ENCODE peak calls at places on chromosomes 11 and 22, in four cellular contexts. One of them, this sample, is unnamed.

GRCh38 chr22:41917906-41918791 is 3.3 kb upstream of the SHISA8 start:
- DNase-seq in astrocyte of the spinal cord: peak
- DNase-seq in adrenal gland: peak
- DNase-seq in A549: peak
- DNase-seq in this sample: peak

GRCh38 chr22:29719894-29720645 is at the start of gene CABP7:
- DNase-seq in A549: no peak
- DNase-seq in astrocyte of the spinal cord: no peak
- DNase-seq in adrenal gland: no peak
- DNase-seq in this sample: no peak

GRCh38 chr11:78270993-78271392 is 82.3 kb downstream of the USP35 start:
- DNase-seq in astrocyte of the spinal cord: no peak
- DNase-seq in A549: no peak
- DNase-seq in adrenal gland: no peak
- DNase-seq in this sample: no peak

GRCh38 chr11:113189909-113190667 is 124.3 kb upstream of the TTC12 start:
- DNase-seq in astrocyte of the spinal cord: peak
- DNase-seq in adrenal gland: peak
- DNase-seq in A549: peak
- DNase-seq in this sample: peak

GRCh38 chr22:49670610-49671330 is 156.9 kb downstream of the BRD1 start:
- DNase-seq in A549: no peak
- DNase-seq in adrenal gland: no peak
- DNase-seq in astrocyte of the spinal cord: no peak
- DNase-seq in this sample: peak

GRCh38 chr11:34659096-34659733 is 38.3 kb downstream of the EHF start:
- DNase-seq in A549: no peak
- DNase-seq in adrenal gland: no peak
- DNase-seq in astrocyte of the spinal cord: no peak
- DNase-seq in this sample: no peak

GRCh38 chr11:99937330-99937729 is 749.8 kb upstream of the ARHGAP42 start:
- DNase-seq in adrenal gland: no peak
- DNase-seq in A549: no peak
- DNase-seq in astrocyte of the spinal cord: no peak
- DNase-seq in this sample: no peak

GRCh38 chr11:68266121-68266891 is 5.5 kb downstream of the C11orf24 start:
- DNase-seq in adrenal gland: no peak
- DNase-seq in astrocyte of the spinal cord: no peak
- DNase-seq in A549: no peak
- DNase-seq in this sample: no peak

GRCh38 chr11:66324626-66325025 is 7.8 kb upstream of the CD248 start:
- DNase-seq in astrocyte of the spinal cord: peak
- DNase-seq in A549: no peak
- DNase-seq in adrenal gland: no peak
- DNase-seq in this sample: no peak

GRCh38 chr11:44371706-44372105 is 61.8 kb upstream of the ALX4 start:
- DNase-seq in astrocyte of the spinal cord: no peak
- DNase-seq in A549: no peak
- DNase-seq in adrenal gland: no peak
- DNase-seq in this sample: no peak

GRCh38 chr11:99406345-99406744 is 385.6 kb downstream of the CNTN5 start:
- DNase-seq in astrocyte of the spinal cord: no peak
- DNase-seq in adrenal gland: no peak
- DNase-seq in A549: no peak
- DNase-seq in this sample: no peak

GRCh38 chr11:93813974-93814373 is 29.9 kb downstream of the MED17 start:
- DNase-seq in A549: no peak
- DNase-seq in adrenal gland: no peak
- DNase-seq in astrocyte of the spinal cord: no peak
- DNase-seq in this sample: no peak

GRCh38 chr11:38598413-38598812 is 2000.4 kb upstream of the RAG2 start:
- DNase-seq in A549: no peak
- DNase-seq in astrocyte of the spinal cord: peak
- DNase-seq in adrenal gland: no peak
- DNase-seq in this sample: no peak

GRCh38 chr22:28345304-28345703 is 334.3 kb downstream of the TTC28 start:
- DNase-seq in adrenal gland: no peak
- DNase-seq in astrocyte of the spinal cord: no peak
- DNase-seq in A549: no peak
- DNase-seq in this sample: no peak

GRCh38 chr11:74205181-74205580 is 34.1 kb downstream of the PPME1 start:
- DNase-seq in A549: no peak
- DNase-seq in adrenal gland: no peak
- DNase-seq in astrocyte of the spinal cord: no peak
- DNase-seq in this sample: no peak

GRCh38 chr11:1410366-1411291 is 20.9 kb downstream of the BRSK2 start:
- DNase-seq in adrenal gland: no peak
- DNase-seq in astrocyte of the spinal cord: no peak
- DNase-seq in A549: no peak
- DNase-seq in this sample: no peak

GRCh38 chr22:30823015-30823370 is 128.3 kb downstream of the OSBP2 start:
- DNase-seq in A549: no peak
- DNase-seq in adrenal gland: no peak
- DNase-seq in astrocyte of the spinal cord: no peak
- DNase-seq in this sample: peak

GRCh38 chr22:44047891-44048301 is 23.8 kb downstream of the PARVB start:
- DNase-seq in astrocyte of the spinal cord: no peak
- DNase-seq in A549: no peak
- DNase-seq in adrenal gland: no peak
- DNase-seq in this sample: no peak

GRCh38 chr11:134253189-134253993 is at the start of the genes ACAD8 and THYN1:
- DNase-seq in astrocyte of the spinal cord: peak
- DNase-seq in A549: peak
- DNase-seq in adrenal gland: peak
- DNase-seq in this sample: peak
- TF ChIP-seq CTCF in astrocyte of the spinal cord: no peak
- TF ChIP-seq CTCF in A549: no peak
- TF ChIP-seq CTCF in adrenal gland: peak
- TF ChIP-seq CTCF in this sample: no peak

GRCh38 chr22:17084554-17085276 is at the start of gene IL17RA:
- DNase-seq in adrenal gland: peak
- DNase-seq in A549: peak
- DNase-seq in astrocyte of the spinal cord: peak
- DNase-seq in this sample: peak
- TF ChIP-seq CTCF in adrenal gland: no peak
- TF ChIP-seq CTCF in A549: no peak
- TF ChIP-seq CTCF in astrocyte of the spinal cord: no peak
- TF ChIP-seq CTCF in this sample: no peak

GRCh38 chr11:131629925-131630324 is 259.5 kb downstream of the NTM start:
- DNase-seq in A549: no peak
- DNase-seq in astrocyte of the spinal cord: no peak
- DNase-seq in adrenal gland: no peak
- DNase-seq in this sample: no peak
- TF ChIP-seq CTCF in A549: no peak
- TF ChIP-seq CTCF in astrocyte of the spinal cord: peak
- TF ChIP-seq CTCF in adrenal gland: no peak
- TF ChIP-seq CTCF in this sample: no peak

DNA sequence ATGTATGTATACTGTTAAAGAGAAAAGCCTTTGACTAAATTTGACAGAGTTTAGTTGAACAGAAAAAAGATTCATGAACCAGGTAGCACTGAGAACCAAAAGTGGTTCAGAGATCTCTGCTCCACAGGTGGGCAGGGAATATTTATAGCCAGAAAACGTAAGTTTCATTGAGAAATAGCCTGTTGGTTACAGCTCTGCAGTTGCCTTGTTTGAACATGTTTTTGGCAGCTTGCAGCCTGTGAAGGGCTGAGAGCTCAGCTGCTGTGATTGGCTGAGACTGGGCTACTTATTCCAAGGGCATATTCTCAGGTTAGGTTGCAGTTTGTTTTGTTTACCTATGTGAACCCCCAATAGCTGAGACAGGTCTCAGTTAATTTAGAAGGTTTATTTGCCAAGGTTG is 13.5 kb upstream of the ZNF74 start:
- DNase-seq in astrocyte of the spinal cord: no peak
- DNase-seq in A549: no peak
- DNase-seq in adrenal gland: no peak
- DNase-seq in this sample: no peak
- TF ChIP-seq CTCF in astrocyte of the spinal cord: no peak
- TF ChIP-seq CTCF in A549: no peak
- TF ChIP-seq CTCF in adrenal gland: no peak
- TF ChIP-seq CTCF in this sample: no peak

GRCh38 chr11:119307219-119307618 is 9.7 kb downstream of the MCAM start:
- DNase-seq in astrocyte of the spinal cord: no peak
- DNase-seq in adrenal gland: no peak
- DNase-seq in A549: no peak
- DNase-seq in this sample: no peak
- TF ChIP-seq CTCF in astrocyte of the spinal cord: peak
- TF ChIP-seq CTCF in adrenal gland: no peak
- TF ChIP-seq CTCF in A549: no peak
- TF ChIP-seq CTCF in this sample: no peak

GRCh38 chr11:32280339-32280738 is 155.0 kb downstream of the WT1 start:
- DNase-seq in adrenal gland: no peak
- DNase-seq in astrocyte of the spinal cord: no peak
- DNase-seq in A549: no peak
- DNase-seq in this sample: no peak

DNA sequence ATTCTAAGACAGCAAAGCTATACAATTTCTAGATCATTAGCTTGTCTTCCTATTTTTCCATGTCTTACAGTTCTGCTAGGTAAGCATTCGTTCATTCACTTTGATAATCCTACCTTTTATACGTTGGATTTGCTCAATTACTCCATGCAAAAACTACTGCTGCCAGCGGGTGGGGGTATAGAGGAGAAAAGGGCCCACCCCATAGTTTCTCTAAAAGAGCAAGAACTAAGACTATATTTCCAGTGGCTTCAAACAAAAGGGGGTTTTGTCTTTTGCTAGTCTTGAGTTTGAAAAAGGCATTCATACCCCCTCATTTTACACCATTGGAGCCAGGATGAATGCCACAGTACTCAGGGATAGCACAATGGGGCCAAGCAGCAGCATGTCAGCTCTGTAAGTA is 155.7 kb downstream of the WT1 start:
- DNase-seq in astrocyte of the spinal cord: no peak
- DNase-seq in adrenal gland: no peak
- DNase-seq in A549: no peak
- DNase-seq in this sample: no peak
- TF ChIP-seq CTCF in astrocyte of the spinal cord: peak
- TF ChIP-seq CTCF in adrenal gland: no peak
- TF ChIP-seq CTCF in A549: no peak
- TF ChIP-seq CTCF in this sample: no peak

DNA sequence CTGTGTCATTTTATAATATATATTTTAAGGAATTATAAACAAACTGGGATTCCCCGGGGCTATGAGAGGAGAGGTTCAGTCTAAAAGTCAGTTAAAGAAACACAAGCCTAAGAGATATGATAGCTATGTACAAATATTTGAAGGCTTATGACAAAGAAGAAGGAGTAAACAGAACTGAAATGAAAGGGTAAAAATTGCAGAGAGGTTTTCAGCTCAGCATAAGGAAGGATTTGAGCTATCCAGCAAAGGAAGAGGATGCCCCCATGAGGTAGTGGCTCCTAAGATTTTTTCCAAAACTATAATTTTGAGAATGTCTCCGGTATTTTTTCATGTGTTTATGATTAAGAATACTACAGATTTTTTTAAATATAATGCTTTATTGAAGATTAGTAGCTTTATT is 57.9 kb upstream of the ANGPTL5 start:
- DNase-seq in adrenal gland: no peak
- DNase-seq in astrocyte of the spinal cord: no peak
- DNase-seq in A549: peak
- DNase-seq in this sample: no peak
- TF ChIP-seq CTCF in adrenal gland: no peak
- TF ChIP-seq CTCF in astrocyte of the spinal cord: peak
- TF ChIP-seq CTCF in A549: peak
- TF ChIP-seq CTCF in this sample: no peak